ENCODE peak calls at places on chromosomes 13 and 19, in five cellular contexts. One of them, this sample, is unnamed.

GRCh38 chr13:58946274-58946673 is 1217.5 kb downstream of the DIAPH3 start:
- DNase-seq in stimulated activated CD4-positive, alpha-beta T cell treated with anti-CD3 and anti-CD28 coated beads, Interleukin-2, amount 100 ng/mL, for 48 hours: no peak
- DNase-seq in HEK293T: no peak
- DNase-seq in T1000: no peak
- DNase-seq in cardiac muscle cell: no peak
- DNase-seq in this sample: no peak

GRCh38 chr19:18416778-18417249 is 2.4 kb upstream of the SSBP4 start:
- DNase-seq in HEK293T: peak
- DNase-seq in cardiac muscle cell: peak
- DNase-seq in stimulated activated CD4-positive, alpha-beta T cell treated with anti-CD3 and anti-CD28 coated beads, Interleukin-2, amount 100 ng/mL, for 48 hours: peak
- DNase-seq in T1000: peak
- DNase-seq in this sample: peak

GRCh38 chr19:10508707-10509106 is 5.6 kb upstream of the KEAP1 start:
- DNase-seq in cardiac muscle cell: no peak
- DNase-seq in HEK293T: no peak
- DNase-seq in stimulated activated CD4-positive, alpha-beta T cell treated with anti-CD3 and anti-CD28 coated beads, Interleukin-2, amount 100 ng/mL, for 48 hours: peak
- DNase-seq in T1000: no peak
- DNase-seq in this sample: no peak

GRCh38 chr19:42433503-42434260 is 6.5 kb upstream of the LIPE start:
- DNase-seq in cardiac muscle cell: peak
- DNase-seq in stimulated activated CD4-positive, alpha-beta T cell treated with anti-CD3 and anti-CD28 coated beads, Interleukin-2, amount 100 ng/mL, for 48 hours: peak
- DNase-seq in T1000: peak
- DNase-seq in HEK293T: peak
- DNase-seq in this sample: peak

GRCh38 chr13:98444381-98444780 is 132.5 kb downstream of the STK24 start:
- DNase-seq in stimulated activated CD4-positive, alpha-beta T cell treated with anti-CD3 and anti-CD28 coated beads, Interleukin-2, amount 100 ng/mL, for 48 hours: no peak
- DNase-seq in cardiac muscle cell: no peak
- DNase-seq in HEK293T: no peak
- DNase-seq in T1000: no peak
- DNase-seq in this sample: no peak

GRCh38 chr19:45901432-45901903 is 945 bp downstream of the MYPOP start:
- DNase-seq in T1000: no peak
- DNase-seq in HEK293T: peak
- DNase-seq in stimulated activated CD4-positive, alpha-beta T cell treated with anti-CD3 and anti-CD28 coated beads, Interleukin-2, amount 100 ng/mL, for 48 hours: no peak
- DNase-seq in cardiac muscle cell: peak
- DNase-seq in this sample: no peak

GRCh38 chr13:48156466-48156865 is 61.6 kb upstream of the MED4 start:
- DNase-seq in cardiac muscle cell: no peak
- DNase-seq in T1000: no peak
- DNase-seq in stimulated activated CD4-positive, alpha-beta T cell treated with anti-CD3 and anti-CD28 coated beads, Interleukin-2, amount 100 ng/mL, for 48 hours: peak
- DNase-seq in HEK293T: no peak
- DNase-seq in this sample: peak

GRCh38 chr19:3440082-3440481 is 40.2 kb downstream of the SMIM24 start:
- DNase-seq in HEK293T: peak
- DNase-seq in T1000: no peak
- DNase-seq in stimulated activated CD4-positive, alpha-beta T cell treated with anti-CD3 and anti-CD28 coated beads, Interleukin-2, amount 100 ng/mL, for 48 hours: peak
- DNase-seq in cardiac muscle cell: no peak
- DNase-seq in this sample: peak

GRCh38 chr19:3369337-3370213 is 3.2 kb downstream of the NFIC start:
- DNase-seq in HEK293T: no peak
- DNase-seq in T1000: peak
- DNase-seq in cardiac muscle cell: no peak
- DNase-seq in stimulated activated CD4-positive, alpha-beta T cell treated with anti-CD3 and anti-CD28 coated beads, Interleukin-2, amount 100 ng/mL, for 48 hours: no peak
- DNase-seq in this sample: no peak

GRCh38 chr13:19089315-19089714 is 92.3 kb downstream of the TUBA3C start:
- DNase-seq in T1000: no peak
- DNase-seq in HEK293T: no peak
- DNase-seq in stimulated activated CD4-positive, alpha-beta T cell treated with anti-CD3 and anti-CD28 coated beads, Interleukin-2, amount 100 ng/mL, for 48 hours: no peak
- DNase-seq in cardiac muscle cell: no peak
- DNase-seq in this sample: no peak

GRCh38 chr19:46546194-46546896 is 50.7 kb upstream of the PNMA8B start:
- DNase-seq in stimulated activated CD4-positive, alpha-beta T cell treated with anti-CD3 and anti-CD28 coated beads, Interleukin-2, amount 100 ng/mL, for 48 hours: no peak
- DNase-seq in cardiac muscle cell: peak
- DNase-seq in HEK293T: peak
- DNase-seq in T1000: no peak
- DNase-seq in this sample: no peak

GRCh38 chr13:107210216-107211010 is 642.5 kb upstream of the ARGLU1 start:
- DNase-seq in HEK293T: no peak
- DNase-seq in T1000: no peak
- DNase-seq in stimulated activated CD4-positive, alpha-beta T cell treated with anti-CD3 and anti-CD28 coated beads, Interleukin-2, amount 100 ng/mL, for 48 hours: no peak
- DNase-seq in cardiac muscle cell: no peak
- DNase-seq in this sample: no peak

GRCh38 chr19:41920878-41921277 is 7.4 kb downstream of the ERFL start:
- DNase-seq in T1000: no peak
- DNase-seq in cardiac muscle cell: no peak
- DNase-seq in stimulated activated CD4-positive, alpha-beta T cell treated with anti-CD3 and anti-CD28 coated beads, Interleukin-2, amount 100 ng/mL, for 48 hours: no peak
- DNase-seq in HEK293T: no peak
- DNase-seq in this sample: peak

GRCh38 chr13:106752584-106753202 is 184.8 kb upstream of the ARGLU1 start:
- DNase-seq in HEK293T: no peak
- DNase-seq in stimulated activated CD4-positive, alpha-beta T cell treated with anti-CD3 and anti-CD28 coated beads, Interleukin-2, amount 100 ng/mL, for 48 hours: no peak
- DNase-seq in T1000: no peak
- DNase-seq in cardiac muscle cell: peak
- DNase-seq in this sample: no peak

GRCh38 chr19:35224681-35225604 is 3.6 kb downstream of the FAM187B start:
- DNase-seq in stimulated activated CD4-positive, alpha-beta T cell treated with anti-CD3 and anti-CD28 coated beads, Interleukin-2, amount 100 ng/mL, for 48 hours: no peak
- DNase-seq in HEK293T: no peak
- DNase-seq in cardiac muscle cell: no peak
- DNase-seq in T1000: no peak
- DNase-seq in this sample: peak

GRCh38 chr19:4829001-4829712 is 2.4 kb downstream of the TICAM1 start:
- DNase-seq in cardiac muscle cell: no peak
- DNase-seq in HEK293T: no peak
- DNase-seq in stimulated activated CD4-positive, alpha-beta T cell treated with anti-CD3 and anti-CD28 coated beads, Interleukin-2, amount 100 ng/mL, for 48 hours: no peak
- DNase-seq in T1000: no peak
- DNase-seq in this sample: peak

GRCh38 chr19:46413262-46414031 is at the start of gene CCDC8:
- DNase-seq in stimulated activated CD4-positive, alpha-beta T cell treated with anti-CD3 and anti-CD28 coated beads, Interleukin-2, amount 100 ng/mL, for 48 hours: no peak
- DNase-seq in HEK293T: peak
- DNase-seq in cardiac muscle cell: peak
- DNase-seq in T1000: no peak
- DNase-seq in this sample: no peak

GRCh38 chr19:38013913-38014575 is 107.0 kb downstream of the SIPA1L3 start:
- DNase-seq in HEK293T: no peak
- DNase-seq in T1000: no peak
- DNase-seq in stimulated activated CD4-positive, alpha-beta T cell treated with anti-CD3 and anti-CD28 coated beads, Interleukin-2, amount 100 ng/mL, for 48 hours: no peak
- DNase-seq in cardiac muscle cell: no peak
- DNase-seq in this sample: no peak

GRCh38 chr19:54206030-54206830 is 5.6 kb downstream of the RPS9 start:
- DNase-seq in cardiac muscle cell: no peak
- DNase-seq in T1000: no peak
- DNase-seq in HEK293T: no peak
- DNase-seq in stimulated activated CD4-positive, alpha-beta T cell treated with anti-CD3 and anti-CD28 coated beads, Interleukin-2, amount 100 ng/mL, for 48 hours: no peak
- DNase-seq in this sample: no peak

GRCh38 chr13:79528759-79529191 is 47.8 kb downstream of the NDFIP2 start:
- DNase-seq in stimulated activated CD4-positive, alpha-beta T cell treated with anti-CD3 and anti-CD28 coated beads, Interleukin-2, amount 100 ng/mL, for 48 hours: no peak
- DNase-seq in T1000: no peak
- DNase-seq in cardiac muscle cell: no peak
- DNase-seq in HEK293T: peak
- DNase-seq in this sample: no peak

GRCh38 chr19:49683814-49684250 is 5.6 kb upstream of the ADM5 start:
- DNase-seq in stimulated activated CD4-positive, alpha-beta T cell treated with anti-CD3 and anti-CD28 coated beads, Interleukin-2, amount 100 ng/mL, for 48 hours: no peak
- DNase-seq in cardiac muscle cell: no peak
- DNase-seq in T1000: no peak
- DNase-seq in HEK293T: no peak
- DNase-seq in this sample: peak

GRCh38 chr19:15463865-15464371 is 426 bp downstream of the RASAL3 start:
- DNase-seq in HEK293T: no peak
- DNase-seq in T1000: no peak
- DNase-seq in cardiac muscle cell: no peak
- DNase-seq in stimulated activated CD4-positive, alpha-beta T cell treated with anti-CD3 and anti-CD28 coated beads, Interleukin-2, amount 100 ng/mL, for 48 hours: peak
- DNase-seq in this sample: peak

GRCh38 chr13:34571716-34572115 is 370.4 kb upstream of the NBEA start:
- DNase-seq in T1000: no peak
- DNase-seq in cardiac muscle cell: no peak
- DNase-seq in HEK293T: no peak
- DNase-seq in stimulated activated CD4-positive, alpha-beta T cell treated with anti-CD3 and anti-CD28 coated beads, Interleukin-2, amount 100 ng/mL, for 48 hours: no peak
- DNase-seq in this sample: no peak

GRCh38 chr13:25143693-25144092 is 28.4 kb downstream of the AMER2 start:
- DNase-seq in HEK293T: no peak
- DNase-seq in cardiac muscle cell: no peak
- DNase-seq in stimulated activated CD4-positive, alpha-beta T cell treated with anti-CD3 and anti-CD28 coated beads, Interleukin-2, amount 100 ng/mL, for 48 hours: no peak
- DNase-seq in T1000: no peak
- DNase-seq in this sample: no peak

GRCh38 chr13:100442095-100442832 is 146.3 kb downstream of the GGACT start:
- DNase-seq in HEK293T: no peak
- DNase-seq in stimulated activated CD4-positive, alpha-beta T cell treated with anti-CD3 and anti-CD28 coated beads, Interleukin-2, amount 100 ng/mL, for 48 hours: no peak
- DNase-seq in T1000: no peak
- DNase-seq in cardiac muscle cell: no peak
- DNase-seq in this sample: no peak

GRCh38 chr13:21913010-21913409 is 242.1 kb downstream of the FGF9 start:
- DNase-seq in HEK293T: peak
- DNase-seq in cardiac muscle cell: peak
- DNase-seq in stimulated activated CD4-positive, alpha-beta T cell treated with anti-CD3 and anti-CD28 coated beads, Interleukin-2, amount 100 ng/mL, for 48 hours: no peak
- DNase-seq in T1000: no peak
- DNase-seq in this sample: no peak

GRCh38 chr13:101390461-101390860 is 25.8 kb downstream of the NALCN start:
- DNase-seq in HEK293T: no peak
- DNase-seq in cardiac muscle cell: no peak
- DNase-seq in stimulated activated CD4-positive, alpha-beta T cell treated with anti-CD3 and anti-CD28 coated beads, Interleukin-2, amount 100 ng/mL, for 48 hours: no peak
- DNase-seq in T1000: no peak
- DNase-seq in this sample: no peak

GRCh38 chr13:22800726-22801401 is 379.9 kb upstream of the SGCG start:
- DNase-seq in stimulated activated CD4-positive, alpha-beta T cell treated with anti-CD3 and anti-CD28 coated beads, Interleukin-2, amount 100 ng/mL, for 48 hours: no peak
- DNase-seq in T1000: no peak
- DNase-seq in cardiac muscle cell: no peak
- DNase-seq in HEK293T: no peak
- DNase-seq in this sample: no peak

GRCh38 chr19:46624958-46625661 is at the start of gene PTGIR:
- DNase-seq in cardiac muscle cell: no peak
- DNase-seq in HEK293T: no peak
- DNase-seq in stimulated activated CD4-positive, alpha-beta T cell treated with anti-CD3 and anti-CD28 coated beads, Interleukin-2, amount 100 ng/mL, for 48 hours: no peak
- DNase-seq in T1000: peak
- DNase-seq in this sample: peak

GRCh38 chr13:112136095-112136494 is 69.1 kb downstream of the SOX1 start:
- DNase-seq in stimulated activated CD4-positive, alpha-beta T cell treated with anti-CD3 and anti-CD28 coated beads, Interleukin-2, amount 100 ng/mL, for 48 hours: no peak
- DNase-seq in cardiac muscle cell: no peak
- DNase-seq in T1000: no peak
- DNase-seq in HEK293T: no peak
- DNase-seq in this sample: no peak

GRCh38 chr19:39512964-39513363 is 2.0 kb upstream of the SELENOV start:
- DNase-seq in T1000: no peak
- DNase-seq in cardiac muscle cell: no peak
- DNase-seq in stimulated activated CD4-positive, alpha-beta T cell treated with anti-CD3 and anti-CD28 coated beads, Interleukin-2, amount 100 ng/mL, for 48 hours: no peak
- DNase-seq in HEK293T: no peak
- DNase-seq in this sample: no peak

GRCh38 chr19:4722671-4723464 is 774 bp downstream of the DPP9 start:
- DNase-seq in T1000: peak
- DNase-seq in HEK293T: no peak
- DNase-seq in cardiac muscle cell: no peak
- DNase-seq in stimulated activated CD4-positive, alpha-beta T cell treated with anti-CD3 and anti-CD28 coated beads, Interleukin-2, amount 100 ng/mL, for 48 hours: no peak
- DNase-seq in this sample: no peak

GRCh38 chr19:33797821-33798633 is 1.4 kb downstream of the KCTD15 start:
- DNase-seq in T1000: no peak
- DNase-seq in stimulated activated CD4-positive, alpha-beta T cell treated with anti-CD3 and anti-CD28 coated beads, Interleukin-2, amount 100 ng/mL, for 48 hours: no peak
- DNase-seq in cardiac muscle cell: peak
- DNase-seq in HEK293T: peak
- DNase-seq in this sample: no peak

GRCh38 chr13:113928701-113929627 is 44.9 kb downstream of the C13orf46 start:
- DNase-seq in stimulated activated CD4-positive, alpha-beta T cell treated with anti-CD3 and anti-CD28 coated beads, Interleukin-2, amount 100 ng/mL, for 48 hours: no peak
- DNase-seq in T1000: peak
- DNase-seq in HEK293T: no peak
- DNase-seq in cardiac muscle cell: no peak
- DNase-seq in this sample: no peak

GRCh38 chr13:44498969-44499368 is 77.2 kb downstream of the TSC22D1 start:
- DNase-seq in HEK293T: no peak
- DNase-seq in cardiac muscle cell: no peak
- DNase-seq in T1000: no peak
- DNase-seq in stimulated activated CD4-positive, alpha-beta T cell treated with anti-CD3 and anti-CD28 coated beads, Interleukin-2, amount 100 ng/mL, for 48 hours: no peak
- DNase-seq in this sample: no peak

This sample was measured in B cell.